ENCODE peak calls at places on chromosomes 13 and 19, in eight cellular contexts. I is GDM1; G is Ammon's horn; R is AG09319; H is iris pigment epithelial cell; V is stimulated activated CD8-positive, alpha-beta memory T cell treated with anti-CD3 and anti-CD28 coated beads, Interleukin-4, amount 100 ng/mL, for 24 hours; D is hypothalamus; E is NCI-H1417. P is an unnamed sample.

GRCh38 chr13:67134322-67135129 is 95.6 kb downstream of the PCDH9 start:
- DNase-seq in D (no peak), R (no peak), E (peak), G (no peak), I (no peak), V (no peak), H (peak), P (peak)

GRCh38 chr13:35630551-35631275 is 154.2 kb upstream of the MAB21L1 start:
- DNase-seq in I (peak), V (no peak), R (peak), H (peak), E (peak), D (no peak), G (peak), P (peak)

GRCh38 chr19:33469171-33470039 is 52.2 kb downstream of the PEPD start:
- DNase-seq in E (no peak), D (no peak), V (no peak), H (no peak), G (no peak), I (no peak), R (no peak), P (no peak)

GRCh38 chr19:19055701-19056100 is 8.1 kb upstream of the SLC25A42 start:
- DNase-seq in I (no peak), G (no peak), E (no peak), V (no peak), H (no peak), D (no peak), R (no peak), P (no peak)

GRCh38 chr19:12913011-12913561 is 6.0 kb downstream of the SYCE2 start:
- DNase-seq in H (peak), G (peak), R (no peak), E (peak), V (no peak), D (no peak), I (no peak), P (peak)

GRCh38 chr13:48708764-48709163 is 55.0 kb downstream of the CYSLTR2 start:
- DNase-seq in R (no peak), D (no peak), I (no peak), E (no peak), G (no peak), V (no peak), H (no peak), P (no peak)

GRCh38 chr19:49812452-49812996 is 568 bp downstream of the FUZ start:
- DNase-seq in V (no peak), D (no peak), I (no peak), E (no peak), R (no peak), H (no peak), G (no peak), P (no peak)

GRCh38 chr19:3054265-3054971 is 7.9 kb downstream of the TLE5 start:
- DNase-seq in H (no peak), E (no peak), I (no peak), D (no peak), G (no peak), V (no peak), R (no peak), P (no peak)

GRCh38 chr19:49716154-49716553 is 25.2 kb downstream of the CPT1C start:
- DNase-seq in D (no peak), V (no peak), G (no peak), E (no peak), I (no peak), H (no peak), R (no peak), P (no peak)

GRCh38 chr19:4328243-4328990 is 10.2 kb downstream of the STAP2 start:
- DNase-seq in H (peak), G (peak), I (peak), E (no peak), R (peak), V (peak), D (peak), P (no peak)